ENCODE peak calls at places on chromosomes 16 and 17, in nine cellular contexts. D, T, I, F, A, V, P, Y and Z are unnamed samples.
A peak's percentile ranks its signal among the peaks of the same experiment; 100 is the strongest.

GRCh38 chr16:86357950-86358349 is 152.4 kb upstream of the FOXF1 start:
- DNase-seq in D (no peak), F (no peak), T (no peak), V (no peak), P (no peak), I (no peak), A (no peak), Y (peak; percentile 34), Z (no peak)

GRCh38 chr17:36095992-36096391 is 6.0 kb upstream of the CCL3 start:
- DNase-seq in T (no peak), V (no peak), F (no peak), P (no peak), D (no peak), I (no peak), A (no peak), Y (no peak), Z (no peak)

GRCh38 chr17:32266389-32267269 is 997 bp downstream of the RHBDL3 start:
- DNase-seq in I (no peak), Y (peak; percentile 81), F (peak; percentile 5), T (no peak), V (no peak), A (no peak), D (no peak), P (peak; percentile 43), Z (no peak)

GRCh38 chr17:28892024-28892423 is 5.5 kb downstream of the FLOT2 start:
- DNase-seq in A (no peak), F (no peak), T (no peak), P (no peak), I (no peak), V (no peak), D (no peak), Y (no peak), Z (no peak)

GRCh38 chr16:46731691-46732555 is 16.2 kb downstream of the MYLK3 start:
- DNase-seq in Y (peak; percentile 51), P (no peak), I (no peak), T (no peak), A (no peak), V (no peak), F (no peak), D (no peak), Z (no peak)

GRCh38 chr16:14368399-14368798 is 261.7 kb downstream of the PARN start:
- DNase-seq in P (no peak), V (no peak), A (no peak), F (no peak), Y (no peak), I (no peak), D (no peak), T (no peak), Z (no peak)

GRCh38 chr16:6957676-6958075 is 375.0 kb upstream of the RBFOX1 start:
- DNase-seq in Y (no peak), T (no peak), A (no peak), F (no peak), V (no peak), P (no peak), D (no peak), I (no peak), Z (peak; percentile 61)

GRCh38 chr16:57960310-57960709 is 10.6 kb downstream of the CNGB1 start:
- DNase-seq in V (no peak), T (no peak), A (no peak), D (no peak), I (no peak), P (no peak), F (no peak), Y (no peak), Z (no peak)

GRCh38 chr17:79612468-79613194 is 1.8 kb upstream of the RBFOX3 start:
- DNase-seq in I (no peak), P (peak; percentile 33), D (no peak), Y (no peak), T (no peak), A (peak; percentile 40), V (peak; percentile 45), F (peak; percentile 2), Z (peak; percentile 81)

GRCh38 chr16:57039148-57039812 is 49.9 kb downstream of the NLRC5 start:
- DNase-seq in T (no peak), D (no peak), I (peak; percentile 47), A (no peak), Y (no peak), P (no peak), V (peak; percentile 66), F (no peak), Z (peak; percentile 14)

GRCh38 chr16:87560428-87561199 is 41.7 kb upstream of the JPH3 start:
- DNase-seq in V (peak; percentile 24), Y (peak; percentile 89), P (no peak), T (no peak), F (no peak), A (no peak), I (no peak), D (no peak), Z (peak; percentile 67)

GRCh38 chr16:5025171-5025632 is 8.5 kb downstream of the NAGPA start:
- DNase-seq in D (no peak), F (no peak), V (no peak), P (peak; percentile 64), A (no peak), T (no peak), Y (no peak), I (no peak), Z (peak; percentile 27)

GRCh38 chr17:76276461-76277299 is 11.5 kb downstream of the UBALD2 start:
- DNase-seq in A (no peak), Y (no peak), V (peak; percentile 74), P (no peak), F (no peak), T (peak; percentile 54), D (no peak), I (no peak), Z (peak; percentile 44)

GRCh38 chr17:17540935-17541639 is 44.9 kb upstream of the RASD1 start:
- DNase-seq in T (no peak), V (no peak), F (no peak), A (no peak), I (no peak), D (no peak), Y (peak; percentile 43), P (no peak), Z (no peak)

GRCh38 chr17:74369221-74369620 is 1.9 kb downstream of the GPR142 start:
- DNase-seq in T (no peak), I (no peak), F (peak; percentile 47), P (no peak), D (no peak), Y (peak; percentile 83), A (peak; percentile 26), V (no peak), Z (peak; percentile 51)

GRCh38 chr16:71626018-71626857 is at the start of gene MARVELD3:
- DNase-seq in Y (peak; percentile 93), P (peak; percentile 79), A (no peak), I (no peak), D (no peak), F (no peak), T (no peak), V (no peak), Z (no peak)